ENCODE peak calls at places on chromosomes 11 and 22, in six cellular contexts. Y is T1000, Q is HCT116, B is substantia nigra, J is endothelial cell of umbilical vein, C is A172. V is an unnamed sample.

GRCh38 chr11:17603056-17603825 is 56.2 kb downstream of the OTOG start:
- DNase-seq in Q (no peak), B (no peak), C (no peak), J (no peak), Y (no peak), V (no peak)

GRCh38 chr22:26743149-26743548 is 85.8 kb downstream of the MIAT start:
- DNase-seq in J (no peak), B (no peak), Q (no peak), C (no peak), Y (no peak), V (no peak)

GRCh38 chr11:1761857-1762536 is 1.7 kb downstream of the CTSD start:
- DNase-seq in J (no peak), C (no peak), Y (no peak), B (no peak), Q (no peak), V (no peak)

GRCh38 chr11:2944953-2945756 is 15.9 kb upstream of the PHLDA2 start:
- DNase-seq in C (peak; percentile 85), Y (no peak), Q (no peak), J (peak; percentile 83), B (peak; percentile 82), V (peak; percentile 91)

GRCh38 chr22:46041642-46042041 is 64.7 kb upstream of the WNT7B start:
- DNase-seq in Q (no peak), Y (no peak), B (no peak), J (no peak), C (no peak), V (no peak)

GRCh38 chr11:119361961-119362725 is 15.6 kb upstream of the MFRP start:
- DNase-seq in J (no peak), Q (no peak), Y (no peak), C (no peak), B (no peak), V (no peak)

GRCh38 chr11:109423114-109423859 is 1.3 kb downstream of the C11orf87 start:
- DNase-seq in B (no peak), C (no peak), Q (no peak), Y (no peak), J (peak; percentile 1), V (peak; percentile 2)

GRCh38 chr11:36421546-36422155 is 88.4 kb downstream of the TRAF6 start:
- DNase-seq in Y (no peak), Q (no peak), B (no peak), J (no peak), C (no peak), V (no peak)

GRCh38 chr11:94459576-94459975 is 34.1 kb downstream of the MRE11 start:
- DNase-seq in Y (no peak), C (no peak), Q (no peak), J (no peak), B (no peak), V (no peak)

GRCh38 chr11:125108469-125108868 is 3.0 kb downstream of the TMEM218 start:
- DNase-seq in J (no peak), Y (no peak), Q (no peak), B (no peak), C (no peak), V (no peak)

GRCh38 chr22:17570851-17571631 is 7.7 kb downstream of the SLC25A18 start:
- DNase-seq in Y (no peak), J (no peak), C (no peak), B (peak; percentile 74), Q (no peak), V (peak; percentile 87)

GRCh38 chr11:116256155-116256554 is 516.6 kb downstream of the BUD13 start:
- DNase-seq in Y (no peak), J (no peak), C (no peak), Q (no peak), B (no peak), V (no peak)

GRCh38 chr11:34616830-34617504 is 3.9 kb upstream of the EHF start:
- DNase-seq in C (no peak), Q (no peak), Y (no peak), B (no peak), J (no peak), V (no peak)

GRCh38 chr11:83249972-83250593 is 36.1 kb downstream of the CCDC90B start:
- DNase-seq in B (no peak), Y (no peak), Q (peak; percentile 21), C (peak; percentile 49), J (peak; percentile 46), V (no peak)

GRCh38 chr11:126919147-126919823 is 81.3 kb downstream of the KIRREL3 start:
- DNase-seq in Q (no peak), C (no peak), B (no peak), Y (no peak), J (no peak), V (no peak)

GRCh38 chr11:108654994-108655631 is 9.8 kb upstream of the DDX10 start:
- DNase-seq in Y (no peak), C (peak; percentile 39), B (no peak), J (peak; percentile 47), Q (peak; percentile 54), V (no peak)

GRCh38 chr22:27220349-27220748 is 563.0 kb downstream of the MIAT start:
- DNase-seq in Y (no peak), Q (no peak), C (peak; percentile 56), J (no peak), B (no peak), V (no peak)

GRCh38 chr11:11533751-11534150 is 88.1 kb downstream of the GALNT18 start:
- DNase-seq in C (no peak), J (no peak), Q (no peak), Y (no peak), B (no peak), V (no peak)

GRCh38 chr11:7019500-7020182 is 505 bp downstream of the ZNF214 start:
- DNase-seq in J (no peak), Q (no peak), Y (no peak), B (no peak), C (no peak), V (no peak)

GRCh38 chr11:72752088-72752914 is at the start of gene ARAP1:
- DNase-seq in Y (peak; percentile 82), Q (peak; percentile 39), C (peak; percentile 94), B (peak; percentile 39), J (peak; percentile 64), V (peak; percentile 60)

GRCh38 chr11:66324626-66325025 is 7.8 kb upstream of the CD248 start:
- DNase-seq in C (no peak), Y (no peak), Q (no peak), J (no peak), B (no peak), V (no peak)

GRCh38 chr11:63476618-63477017 is 14.3 kb downstream of the PLAAT5 start:
- DNase-seq in Y (no peak), B (no peak), J (no peak), C (no peak), Q (no peak), V (no peak)

GRCh38 chr11:60889869-60890311 is 16.5 kb downstream of the PRPF19 start:
- DNase-seq in Q (no peak), C (no peak), B (no peak), Y (no peak), J (no peak), V (no peak)